ENCODE peak calls at places on chromosomes 7 and 10, in six cellular contexts. X is HEK293T, W is lower leg skin, L is NCI-H1417, N is posterior cingulate gyrus, M is pons. Y is an unnamed sample.

GRCh38 chr10:34217524-34217923 is 597.6 kb downstream of the PARD3 start:
- DNase-seq in X (no peak), W (no peak), L (no peak), N (no peak), M (no peak), Y (no peak)

GRCh38 chr7:64101943-64102655 is 56.9 kb downstream of the ZNF727 start:
- DNase-seq in X (no peak), W (peak; percentile 63), L (no peak), N (no peak), M (no peak), Y (no peak)

GRCh38 chr10:84348860-84349259 is 20.5 kb downstream of the CCSER2 start:
- DNase-seq in X (no peak), W (no peak), L (no peak), N (no peak), M (no peak), Y (no peak)

GRCh38 chr7:27148031-27148775 is 629 bp upstream of the HOXA6 start:
- DNase-seq in X (no peak), W (peak; percentile 85), L (peak; percentile 37), N (no peak), M (no peak), Y (no peak)

GRCh38 chr10:639751-640672 is 49.5 kb downstream of the DIP2C start:
- DNase-seq in X (no peak), W (no peak), L (no peak), N (no peak), M (no peak), Y (no peak)

GRCh38 chr7:70681847-70682350 is 450.0 kb upstream of the GALNT17 start:
- DNase-seq in X (no peak), W (no peak), L (no peak), N (no peak), M (no peak), Y (no peak)

GRCh38 chr10:69332278-69333010 is 54.1 kb downstream of the HK1 start:
- DNase-seq in X (no peak), W (no peak), L (no peak), N (no peak), M (no peak), Y (no peak)

GRCh38 chr7:36186841-36187240 is 33.8 kb downstream of the EEPD1 start:
- DNase-seq in X (no peak), W (no peak), L (no peak), N (no peak), M (no peak), Y (no peak)

GRCh38 chr7:98221611-98222532 is 10.6 kb downstream of the BHLHA15 start:
- DNase-seq in X (no peak), W (no peak), L (no peak), N (no peak), M (no peak), Y (no peak)

GRCh38 chr10:101781984-101782810 is 1.0 kb downstream of the NPM3 start:
- DNase-seq in X (peak; percentile 13), W (peak; percentile 84), L (no peak), N (no peak), M (no peak), Y (no peak)

Y was measured in amygdala.